ENCODE peak calls at places on chromosomes 4 and X, in nine cellular contexts. One of them, this sample, is unnamed. For H3K4me1, the result is how much of the 10 kb centered on the place peaks cover.

GRCh38 chr4:7424553-7425111 is 10.1 kb downstream of the PSAPL1 start:
- DNase-seq in transverse colon: peak
- DNase-seq in Peyer's patch: peak
- DNase-seq in heart left ventricle: peak
- DNase-seq in spleen: peak
- DNase-seq in IMR-90: no peak
- DNase-seq in tibial nerve: no peak
- DNase-seq in K562: no peak
- DNase-seq in prostate gland: no peak
- DNase-seq in this sample: no peak

GRCh38 chrX:119698835-119699234 is 5.9 kb upstream of the SEPTIN6 start:
- DNase-seq in transverse colon: no peak
- DNase-seq in Peyer's patch: no peak
- DNase-seq in heart left ventricle: no peak
- DNase-seq in spleen: no peak
- DNase-seq in IMR-90: peak
- DNase-seq in tibial nerve: no peak
- DNase-seq in K562: peak
- DNase-seq in prostate gland: no peak
- DNase-seq in this sample: no peak

GRCh38 chr4:72489267-72489666 is 79.8 kb downstream of the ADAMTS3 start:
- DNase-seq in transverse colon: no peak
- DNase-seq in Peyer's patch: no peak
- DNase-seq in heart left ventricle: no peak
- DNase-seq in spleen: no peak
- DNase-seq in IMR-90: peak
- DNase-seq in tibial nerve: no peak
- DNase-seq in K562: no peak
- DNase-seq in prostate gland: no peak
- DNase-seq in this sample: no peak

GRCh38 chr4:31125496-31125895 is 405.3 kb downstream of the PCDH7 start:
- DNase-seq in transverse colon: no peak
- DNase-seq in Peyer's patch: no peak
- DNase-seq in heart left ventricle: no peak
- DNase-seq in spleen: no peak
- DNase-seq in IMR-90: no peak
- DNase-seq in tibial nerve: no peak
- DNase-seq in K562: no peak
- DNase-seq in prostate gland: no peak
- DNase-seq in this sample: no peak

GRCh38 chrX:120456973-120457372 is 12.1 kb downstream of the LAMP2 start:
- DNase-seq in transverse colon: no peak
- DNase-seq in Peyer's patch: no peak
- DNase-seq in heart left ventricle: no peak
- DNase-seq in spleen: no peak
- DNase-seq in IMR-90: peak
- DNase-seq in tibial nerve: no peak
- DNase-seq in K562: peak
- DNase-seq in prostate gland: no peak
- DNase-seq in this sample: no peak

GRCh38 chrX:23819385-23820234 is 36.6 kb downstream of the SAT1 start:
- DNase-seq in transverse colon: no peak
- DNase-seq in Peyer's patch: no peak
- DNase-seq in heart left ventricle: no peak
- DNase-seq in spleen: no peak
- DNase-seq in IMR-90: peak
- DNase-seq in tibial nerve: no peak
- DNase-seq in K562: no peak
- DNase-seq in prostate gland: no peak
- DNase-seq in this sample: no peak

GRCh38 chrX:7351946-7352345 is 204.0 kb upstream of the PUDP start:
- DNase-seq in transverse colon: no peak
- DNase-seq in Peyer's patch: no peak
- DNase-seq in heart left ventricle: no peak
- DNase-seq in spleen: no peak
- DNase-seq in IMR-90: peak
- DNase-seq in tibial nerve: no peak
- DNase-seq in K562: no peak
- DNase-seq in prostate gland: no peak
- DNase-seq in this sample: no peak

GRCh38 chr4:122764808-122765189 is 32.3 kb downstream of the BBS12 start:
- DNase-seq in transverse colon: no peak
- DNase-seq in Peyer's patch: no peak
- DNase-seq in heart left ventricle: no peak
- DNase-seq in spleen: no peak
- DNase-seq in IMR-90: peak
- DNase-seq in tibial nerve: no peak
- DNase-seq in K562: no peak
- DNase-seq in prostate gland: no peak
- DNase-seq in this sample: no peak

GRCh38 chr4:182859730-182860129 is 57.5 kb downstream of the DCTD start:
- DNase-seq in transverse colon: no peak
- DNase-seq in Peyer's patch: no peak
- DNase-seq in heart left ventricle: no peak
- DNase-seq in spleen: peak
- DNase-seq in IMR-90: no peak
- DNase-seq in tibial nerve: no peak
- DNase-seq in K562: no peak
- DNase-seq in prostate gland: no peak
- DNase-seq in this sample: no peak

GRCh38 chr4:182862921-182863320 is 54.3 kb downstream of the DCTD start:
- DNase-seq in transverse colon: peak
- DNase-seq in Peyer's patch: no peak
- DNase-seq in heart left ventricle: peak
- DNase-seq in spleen: peak
- DNase-seq in IMR-90: no peak
- DNase-seq in tibial nerve: no peak
- DNase-seq in K562: no peak
- DNase-seq in prostate gland: peak
- DNase-seq in this sample: no peak

GRCh38 chr4:182861346-182861745 is 55.8 kb downstream of the DCTD start:
- DNase-seq in transverse colon: no peak
- DNase-seq in Peyer's patch: no peak
- DNase-seq in heart left ventricle: no peak
- DNase-seq in spleen: no peak
- DNase-seq in IMR-90: no peak
- DNase-seq in tibial nerve: no peak
- DNase-seq in K562: no peak
- DNase-seq in prostate gland: no peak
- DNase-seq in this sample: no peak

GRCh38 chr4:182863501-182863900 is 53.7 kb downstream of the DCTD start:
- DNase-seq in transverse colon: no peak
- DNase-seq in Peyer's patch: no peak
- DNase-seq in heart left ventricle: peak
- DNase-seq in spleen: peak
- DNase-seq in IMR-90: no peak
- DNase-seq in tibial nerve: no peak
- DNase-seq in K562: no peak
- DNase-seq in prostate gland: no peak
- DNase-seq in this sample: no peak

DNA sequence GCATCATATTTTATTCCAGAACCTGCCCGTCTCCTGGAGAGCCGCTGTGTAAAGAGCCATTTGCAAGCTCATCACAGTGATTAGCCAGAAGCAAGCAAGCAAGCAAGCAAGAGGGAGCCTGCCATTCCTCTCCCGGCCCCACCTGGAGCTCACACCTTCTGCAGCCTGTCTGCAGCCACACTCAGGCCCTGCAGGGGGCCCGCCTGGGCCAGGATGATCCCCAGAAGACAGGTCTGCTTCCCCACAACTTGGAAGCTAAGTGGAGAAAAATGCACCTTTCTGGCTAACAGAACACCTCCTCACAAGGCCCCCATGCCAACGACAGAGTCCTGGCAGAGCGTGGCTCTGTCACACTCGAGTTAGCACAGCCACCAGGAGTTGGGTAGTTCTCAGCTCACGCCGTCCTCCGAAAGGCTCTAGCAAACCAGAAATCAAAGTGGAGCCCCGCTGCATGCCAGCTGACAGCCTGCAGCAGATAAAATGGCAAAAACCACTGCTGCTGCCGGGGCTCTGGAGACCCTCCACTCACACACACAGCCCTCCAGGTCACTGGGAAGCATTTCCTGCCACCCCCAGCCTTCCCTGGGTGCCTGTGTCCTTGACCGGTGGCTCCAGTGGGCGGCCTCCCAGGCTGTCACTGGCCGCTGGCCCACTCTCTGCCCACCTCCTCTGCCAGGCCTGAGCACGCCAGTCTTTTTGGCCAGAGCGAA is 54.9 kb downstream of the DCTD start:
- DNase-seq in transverse colon: no peak
- DNase-seq in Peyer's patch: no peak
- DNase-seq in heart left ventricle: no peak
- DNase-seq in spleen: peak
- DNase-seq in IMR-90: no peak
- DNase-seq in tibial nerve: no peak
- DNase-seq in K562: peak
- DNase-seq in prostate gland: no peak
- DNase-seq in this sample: no peak
- H3K4me1 ChIP-seq in transverse colon: under half
- H3K4me1 ChIP-seq in Peyer's patch: under half
- H3K4me1 ChIP-seq in heart left ventricle: under half
- H3K4me1 ChIP-seq in spleen: under half
- H3K4me1 ChIP-seq in IMR-90: under half
- H3K4me1 ChIP-seq in tibial nerve: under half
- H3K4me1 ChIP-seq in K562: under half
- H3K4me1 ChIP-seq in prostate gland: under half
- H3K4me1 ChIP-seq in this sample: under half

DNA sequence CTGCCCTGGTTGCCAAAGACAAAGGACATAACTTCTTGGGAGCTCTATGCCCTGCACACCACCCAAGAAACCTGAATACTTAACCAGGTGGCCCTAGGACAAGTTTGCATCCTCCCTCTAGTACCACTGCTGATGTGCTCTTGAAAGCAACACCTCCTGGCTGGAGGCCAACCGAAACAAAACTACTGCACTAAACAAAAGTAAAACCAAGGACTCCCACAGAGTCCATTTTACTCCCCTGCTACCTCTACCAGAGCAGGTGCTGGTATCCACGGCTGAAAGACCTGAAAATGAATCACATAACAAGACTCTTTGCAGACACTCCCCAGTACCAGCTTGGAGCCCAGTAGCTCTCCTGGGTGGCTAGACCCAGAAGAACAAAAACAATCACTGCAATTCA is 941.8 kb downstream of the RAPGEF2 start:
- DNase-seq in transverse colon: no peak
- DNase-seq in Peyer's patch: no peak
- DNase-seq in heart left ventricle: no peak
- DNase-seq in spleen: no peak
- DNase-seq in IMR-90: no peak
- DNase-seq in tibial nerve: no peak
- DNase-seq in K562: no peak
- DNase-seq in prostate gland: no peak
- DNase-seq in this sample: no peak
- H3K27ac ChIP-seq in transverse colon: no peak
- H3K27ac ChIP-seq in Peyer's patch: no peak
- H3K27ac ChIP-seq in heart left ventricle: no peak
- H3K27ac ChIP-seq in spleen: no peak
- H3K27ac ChIP-seq in IMR-90: no peak
- H3K27ac ChIP-seq in tibial nerve: no peak
- H3K27ac ChIP-seq in K562: no peak
- H3K27ac ChIP-seq in prostate gland: no peak
- H3K27ac ChIP-seq in this sample: no peak

GRCh38 chrX:152937236-152937635 is 39.4 kb downstream of the ZNF185 start:
- DNase-seq in transverse colon: no peak
- DNase-seq in Peyer's patch: no peak
- DNase-seq in heart left ventricle: no peak
- DNase-seq in spleen: peak
- DNase-seq in IMR-90: no peak
- DNase-seq in tibial nerve: no peak
- DNase-seq in K562: no peak
- DNase-seq in prostate gland: no peak
- DNase-seq in this sample: no peak

GRCh38 chrX:152945021-152945979 is 47.4 kb downstream of the ZNF185 start:
- DNase-seq in transverse colon: no peak
- DNase-seq in Peyer's patch: no peak
- DNase-seq in heart left ventricle: no peak
- DNase-seq in spleen: peak
- DNase-seq in IMR-90: no peak
- DNase-seq in tibial nerve: no peak
- DNase-seq in K562: no peak
- DNase-seq in prostate gland: no peak
- DNase-seq in this sample: no peak

GRCh38 chrX:152946681-152947080 is 47.2 kb downstream of the PNMA5 start:
- DNase-seq in transverse colon: no peak
- DNase-seq in Peyer's patch: no peak
- DNase-seq in heart left ventricle: no peak
- DNase-seq in spleen: peak
- DNase-seq in IMR-90: no peak
- DNase-seq in tibial nerve: no peak
- DNase-seq in K562: no peak
- DNase-seq in prostate gland: no peak
- DNase-seq in this sample: no peak

GRCh38 chrX:152943826-152944225 is 46.0 kb downstream of the ZNF185 start:
- DNase-seq in transverse colon: no peak
- DNase-seq in Peyer's patch: no peak
- DNase-seq in heart left ventricle: no peak
- DNase-seq in spleen: peak
- DNase-seq in IMR-90: no peak
- DNase-seq in tibial nerve: no peak
- DNase-seq in K562: no peak
- DNase-seq in prostate gland: no peak
- DNase-seq in this sample: no peak

DNA sequence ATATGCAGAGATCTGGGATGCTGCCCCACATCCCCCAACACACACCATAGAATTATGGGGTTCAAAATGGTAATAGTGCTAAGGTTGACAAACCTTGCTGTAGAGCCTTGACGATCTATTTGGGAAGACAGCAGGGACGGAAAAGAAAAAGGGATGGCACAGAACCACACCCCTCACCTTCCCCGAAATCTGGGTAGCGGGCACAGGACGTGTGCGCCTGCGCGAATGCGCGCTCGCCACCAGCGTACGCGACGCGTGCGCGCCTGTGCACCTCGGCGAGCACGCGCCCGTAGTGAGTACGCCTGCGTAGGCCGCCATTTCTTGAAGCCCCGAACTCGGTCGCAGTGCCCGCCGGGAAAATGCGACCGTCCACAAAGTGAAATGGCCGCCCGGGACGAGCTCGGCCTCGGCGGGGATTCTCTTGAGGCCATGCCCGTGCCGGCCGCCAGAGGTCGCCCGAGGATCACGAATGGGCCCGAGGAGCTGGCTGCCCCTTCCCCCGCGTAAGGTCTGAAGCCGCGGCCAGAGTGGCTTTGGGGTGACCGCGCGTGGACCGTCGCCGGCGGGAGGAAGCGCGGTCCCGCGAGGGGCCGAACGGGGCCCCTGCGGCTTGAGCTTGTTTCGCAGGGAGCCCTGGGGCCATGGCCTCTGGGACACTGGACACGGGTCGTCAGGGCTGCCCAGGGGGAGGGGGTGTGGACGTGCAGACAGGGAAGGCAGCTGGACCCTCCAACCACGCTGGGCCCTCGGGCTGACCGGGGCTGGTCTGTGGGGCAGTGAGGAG is 43.7 kb downstream of the ZNF185 start:
- DNase-seq in transverse colon: peak
- DNase-seq in Peyer's patch: peak
- DNase-seq in heart left ventricle: peak
- DNase-seq in spleen: peak
- DNase-seq in IMR-90: peak
- DNase-seq in tibial nerve: peak
- DNase-seq in K562: peak
- DNase-seq in prostate gland: peak
- DNase-seq in this sample: peak
- TF ChIP-seq POLR2A in transverse colon: no peak
- TF ChIP-seq POLR2A in Peyer's patch: no peak
- TF ChIP-seq POLR2A in heart left ventricle: no peak
- TF ChIP-seq POLR2A in spleen: no peak
- TF ChIP-seq POLR2A in IMR-90: peak
- TF ChIP-seq POLR2A in tibial nerve: no peak
- TF ChIP-seq POLR2A in K562: peak
- TF ChIP-seq POLR2A in prostate gland: peak
- TF ChIP-seq POLR2A in this sample: no peak

DNA sequence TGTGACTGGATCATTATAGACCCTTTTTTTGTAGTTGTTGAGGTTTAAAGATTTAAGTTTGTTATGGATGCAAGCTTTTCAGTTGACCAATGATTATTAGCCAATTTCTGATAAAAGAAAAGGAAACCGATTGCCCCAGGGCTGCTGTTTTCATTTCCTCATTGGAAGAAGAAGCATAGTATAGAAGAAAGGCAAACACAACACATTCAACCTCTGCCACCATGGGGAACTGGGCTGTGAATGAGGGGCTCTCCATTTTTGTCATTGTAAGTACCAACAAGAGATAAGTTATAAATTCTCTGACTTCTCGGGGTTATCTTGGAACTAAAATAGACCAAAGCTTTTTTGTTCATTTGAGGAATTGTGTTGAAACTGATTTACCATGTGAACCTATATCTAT is at the start of gene CYBB:
- DNase-seq in transverse colon: no peak
- DNase-seq in Peyer's patch: peak
- DNase-seq in heart left ventricle: no peak
- DNase-seq in spleen: no peak
- DNase-seq in IMR-90: no peak
- DNase-seq in tibial nerve: no peak
- DNase-seq in K562: no peak
- DNase-seq in prostate gland: no peak
- DNase-seq in this sample: no peak
- H3K4me1 ChIP-seq in transverse colon: under half
- H3K4me1 ChIP-seq in Peyer's patch: under half
- H3K4me1 ChIP-seq in heart left ventricle: under half
- H3K4me1 ChIP-seq in spleen: under half
- H3K4me1 ChIP-seq in IMR-90: under half
- H3K4me1 ChIP-seq in tibial nerve: under half
- H3K4me1 ChIP-seq in K562: under half
- H3K4me1 ChIP-seq in prostate gland: under half
- H3K4me1 ChIP-seq in this sample: under half